ENCODE peak calls at places on chromosome 18, in nine cellular contexts. E is uterus; P is stimulated activated CD8-positive, alpha-beta memory T cell treated with anti-CD3 and anti-CD28 coated beads, Interleukin-7, amount 100 ng/mL, for 24 hours; H is memory B cell; L is activated T-cell treated with anti-CD3 and anti-CD28 coated beads for 4 hours; M is left ventricle myocardium inferior; W is GF-D8; T is left ventricle myocardium superior; C is astrocyte of the spinal cord. O is an unnamed sample.

GRCh38 chr18:31610841-31611240 is 19.2 kb downstream of the TTR start:
- DNase-seq in W (no peak), M (no peak), L (no peak), E (no peak), C (peak), P (no peak), H (no peak), T (no peak), O (no peak)

GRCh38 chr18:34158881-34159690 is 65.6 kb downstream of the NOL4 start:
- DNase-seq in E (peak), L (no peak), C (peak), H (no peak), T (peak), P (no peak), M (no peak), W (no peak), O (peak)

GRCh38 chr18:26652501-26652900 is 104.1 kb upstream of the KCTD1 start:
- DNase-seq in L (no peak), M (no peak), C (no peak), W (no peak), P (no peak), E (no peak), T (no peak), H (no peak), O (no peak)

GRCh38 chr18:62281684-62282083 is 43.4 kb upstream of the TNFRSF11A start:
- DNase-seq in L (no peak), H (no peak), E (no peak), M (no peak), C (peak), P (no peak), T (no peak), W (no peak), O (no peak)

GRCh38 chr18:5941869-5942268 is 46.5 kb upstream of the TMEM200C start:
- DNase-seq in W (no peak), M (no peak), P (no peak), C (no peak), E (no peak), L (no peak), T (no peak), H (no peak), O (no peak)

GRCh38 chr18:29164020-29164706 is 987.2 kb upstream of the CDH2 start:
- DNase-seq in C (peak), H (no peak), E (no peak), L (no peak), W (no peak), P (no peak), M (no peak), T (no peak), O (no peak)

GRCh38 chr18:44887227-44887631 is 206.5 kb downstream of the SETBP1 start:
- DNase-seq in C (peak), W (no peak), M (no peak), T (no peak), P (peak), H (no peak), L (peak), E (no peak), O (no peak)

GRCh38 chr18:59769105-59769865 is 72.1 kb upstream of the CCBE1 start:
- DNase-seq in H (no peak), E (no peak), T (no peak), P (no peak), C (peak), W (no peak), M (no peak), L (no peak), O (no peak)

GRCh38 chr18:57743008-57743407 is 60.1 kb downstream of the ATP8B1 start:
- DNase-seq in H (no peak), C (peak), W (no peak), M (no peak), T (no peak), E (no peak), P (no peak), L (no peak), O (no peak)

GRCh38 chr18:5285326-5285725 is 10.2 kb downstream of the ZBTB14 start:
- DNase-seq in T (no peak), C (no peak), P (no peak), W (no peak), E (no peak), M (no peak), L (no peak), H (no peak), O (no peak)